ENCODE peak calls at places on chromosomes 16 and 17, in ten cellular contexts. R is NCI-H1105 treated with DMSO at 0.1 percent for 48 hours, C is Kasumi-1, G is iPS-NIHi11, Y is MCF 10A, X is NAMALWA, T is transverse colon, Q is nephron progenitor cell, J is H54, F is CD14-positive monocyte. B is an unnamed sample.

GRCh38 chr17:19249681-19250080 is 12.5 kb downstream of the EPN2 start:
- DNase-seq in Q (no peak), R (no peak), T (no peak), G (no peak), X (no peak), J (no peak), F (no peak), C (no peak), Y (no peak), B (no peak)

GRCh38 chr16:83995756-83996155 is 27.7 kb downstream of the NECAB2 start:
- DNase-seq in G (peak), J (no peak), X (no peak), Q (peak), T (peak), Y (no peak), F (no peak), C (no peak), R (peak), B (no peak)

GRCh38 chr17:65584604-65585521 is 23.4 kb upstream of the AXIN2 start:
- DNase-seq in F (no peak), C (no peak), R (no peak), X (no peak), G (no peak), Y (no peak), Q (no peak), T (no peak), J (no peak), B (no peak)

GRCh38 chr17:66126231-66126630 is 65.7 kb downstream of the CEP112 start:
- DNase-seq in F (no peak), X (no peak), Q (no peak), G (no peak), C (no peak), T (no peak), R (no peak), J (no peak), Y (no peak), B (no peak)

GRCh38 chr17:70577456-70577855 is 408.1 kb downstream of the KCNJ2 start:
- DNase-seq in Y (no peak), F (no peak), G (no peak), R (no peak), Q (no peak), X (no peak), C (no peak), J (no peak), T (no peak), B (no peak)

GRCh38 chr16:86432691-86433090 is 77.6 kb upstream of the FOXF1 start:
- DNase-seq in R (no peak), F (no peak), X (no peak), C (no peak), J (no peak), T (peak), Y (no peak), Q (no peak), G (no peak), B (no peak)

GRCh38 chr16:1069154-1069553 is 3.4 kb upstream of the SSTR5 start:
- DNase-seq in R (no peak), G (no peak), F (no peak), T (no peak), X (peak), C (no peak), J (no peak), Y (no peak), Q (no peak), B (no peak)

GRCh38 chr17:28188841-28189263 is 130.1 kb upstream of the TMEM97 start:
- DNase-seq in R (no peak), X (peak), C (no peak), F (no peak), G (no peak), Y (no peak), Q (no peak), J (no peak), T (no peak), B (no peak)

GRCh38 chr17:47650525-47651522 is 1.1 kb downstream of the KPNB1 start:
- DNase-seq in J (peak), Y (peak), X (peak), R (peak), F (peak), G (peak), Q (peak), T (peak), C (peak), B (peak)